ENCODE peak calls at places on chromosomes 13 and 19, in six cellular contexts. P is left ventricle myocardium superior; O is brain pericyte; Z is activated CD4-positive, CD25-positive, alpha-beta regulatory T cell treated with anti-CD3 and anti-CD28 coated beads, Interleukin-2, amount 50 U/mL, for 72 hours; M is PC-9; S is nucleus accumbens. D is an unnamed sample.

GRCh38 chr19:19559942-19560341 is 21.9 kb downstream of the CILP2 start:
- DNase-seq in P (no peak), O (no peak), Z (no peak), M (no peak), S (no peak), D (no peak)

GRCh38 chr19:8655340-8655709 is 24.9 kb downstream of the NFILZ start:
- DNase-seq in P (no peak), O (no peak), Z (no peak), M (no peak), S (no peak), D (no peak)

GRCh38 chr13:67238277-67238859 is 8.2 kb upstream of the PCDH9 start:
- DNase-seq in P (no peak), O (no peak), Z (no peak), M (no peak), S (no peak), D (no peak)

GRCh38 chr13:94607056-94607455 is 5.4 kb downstream of the GPR180 start:
- DNase-seq in P (no peak), O (no peak), Z (no peak), M (no peak), S (no peak), D (no peak)

GRCh38 chr13:45295536-45295935 is 45.4 kb downstream of the TPT1 start:
- DNase-seq in P (no peak), O (peak; percentile 50), Z (no peak), M (no peak), S (no peak), D (no peak)

GRCh38 chr13:95497307-95497943 is 55.1 kb upstream of the CLDN10 start:
- DNase-seq in P (peak; percentile 78), O (no peak), Z (no peak), M (no peak), S (peak; percentile 65), D (no peak)

GRCh38 chr13:74414458-74414857 is 280.3 kb upstream of the KLF12 start:
- DNase-seq in P (no peak), O (no peak), Z (no peak), M (no peak), S (no peak), D (no peak)

GRCh38 chr19:38035515-38036495 is 128.8 kb downstream of the SIPA1L3 start:
- DNase-seq in P (no peak), O (no peak), Z (no peak), M (no peak), S (peak; percentile 40), D (no peak)

D was measured in SK-N-MC.